ENCODE peak calls at places on chromosome 22, in eight cellular contexts. X is T1000; U is CD4-positive, CD25-positive, alpha-beta regulatory T cell; D is fibroblast of the aortic adventitia; G is Right ventricle myocardium superior; O is T-helper 1 cell; P is activated CD4-positive, alpha-beta T cell treated with anti-CD3 and anti-CD28 coated beads, Interleukin-2, amount 50 U/mL, for 1 hour; Z is GM12891. V is an unnamed sample.

GRCh38 chr22:41343717-41344116 is 38.0 kb upstream of the TEF start:
- DNase-seq in P (no peak), Z (no peak), O (no peak), X (no peak), G (no peak), D (no peak), U (no peak), V (no peak)

GRCh38 chr22:33082221-33082620 is 24.0 kb upstream of the SYN3 start:
- DNase-seq in G (no peak), U (no peak), P (no peak), X (no peak), Z (no peak), O (no peak), D (no peak), V (no peak)

GRCh38 chr22:46004105-46004866 is 27.3 kb upstream of the WNT7B start:
- DNase-seq in Z (no peak), G (peak), U (no peak), P (no peak), X (no peak), O (no peak), D (no peak), V (no peak)

GRCh38 chr22:26902401-26903029 is 245.1 kb downstream of the MIAT start:
- DNase-seq in U (no peak), X (no peak), G (no peak), D (no peak), O (no peak), P (no peak), Z (no peak), V (no peak)

GRCh38 chr22:44409211-44409648 is 88.8 kb downstream of the RTL6 start:
- DNase-seq in Z (no peak), U (no peak), P (no peak), G (peak), O (no peak), X (no peak), D (no peak), V (no peak)

GRCh38 chr22:23106906-23107367 is 34.9 kb downstream of the RSPH14 start:
- DNase-seq in X (no peak), G (peak), O (no peak), U (no peak), P (no peak), Z (no peak), D (no peak), V (no peak)

GRCh38 chr22:29693671-29694070 is 26.1 kb upstream of the CABP7 start:
- DNase-seq in X (no peak), D (peak), O (no peak), P (no peak), U (no peak), G (no peak), Z (no peak), V (no peak)

GRCh38 chr22:40645579-40646197 is 9.2 kb upstream of the MRTFA start:
- DNase-seq in D (no peak), X (no peak), O (no peak), U (no peak), P (no peak), Z (no peak), G (no peak), V (no peak)

GRCh38 chr22:19802881-19803735 is 42.5 kb downstream of the TBX1 start:
- DNase-seq in U (no peak), X (no peak), O (no peak), Z (no peak), D (no peak), P (no peak), G (peak), V (no peak)

GRCh38 chr22:41028841-41029240 is 63.6 kb upstream of the EP300 start:
- DNase-seq in X (peak), G (no peak), D (peak), P (no peak), U (no peak), Z (no peak), O (no peak), V (no peak)

GRCh38 chr22:36872084-36872483 is 11.3 kb downstream of the NCF4 start:
- DNase-seq in Z (no peak), P (no peak), X (no peak), G (no peak), D (no peak), U (no peak), O (no peak), V (no peak)

GRCh38 chr22:23859201-23859600 is 1.5 kb downstream of the SLC2A11 start:
- DNase-seq in U (no peak), Z (no peak), X (no peak), G (no peak), P (no peak), D (no peak), O (no peak), V (no peak)

GRCh38 chr22:46878549-46878948 is 116.1 kb downstream of the TBC1D22A start:
- DNase-seq in X (no peak), O (no peak), U (no peak), P (no peak), Z (no peak), D (no peak), G (no peak), V (no peak)

GRCh38 chr22:23833017-23833795 is 5.6 kb downstream of the DERL3 start:
- DNase-seq in G (peak), O (no peak), U (no peak), Z (no peak), P (no peak), X (no peak), D (no peak), V (no peak)

GRCh38 chr22:50293441-50294318 is 13.8 kb downstream of the PLXNB2 start:
- DNase-seq in U (no peak), X (peak), Z (no peak), D (peak), O (no peak), G (peak), P (no peak), V (no peak)

GRCh38 chr22:29102300-29102699 is 29.5 kb downstream of the KREMEN1 start:
- DNase-seq in Z (no peak), X (no peak), P (no peak), O (no peak), G (no peak), D (no peak), U (no peak), V (no peak)

GRCh38 chr22:20494978-20495860 is at the start of gene KLHL22:
- DNase-seq in D (peak), U (no peak), X (no peak), Z (peak), P (peak), G (peak), O (no peak), V (no peak)

GRCh38 chr22:41620646-41621098 is at the start of gene DESI1:
- DNase-seq in U (no peak), X (no peak), O (no peak), D (no peak), Z (peak), G (no peak), P (no peak), V (no peak)

GRCh38 chr22:31861226-31861840 is 83.0 kb upstream of the YWHAH start:
- DNase-seq in X (no peak), Z (no peak), U (no peak), P (no peak), G (no peak), O (no peak), D (no peak), V (no peak)

GRCh38 chr22:47627561-47628253 is 865.3 kb downstream of the TBC1D22A start:
- DNase-seq in G (no peak), O (no peak), D (no peak), X (no peak), P (no peak), Z (no peak), U (no peak), V (no peak)

GRCh38 chr22:39661842-39662676 is 91.5 kb downstream of the CACNA1I start:
- DNase-seq in D (no peak), G (no peak), U (peak), X (no peak), Z (no peak), P (peak), O (peak), V (peak)

GRCh38 chr22:18032455-18033101 is 8.2 kb upstream of the MICAL3 start:
- DNase-seq in X (peak), U (no peak), G (no peak), O (no peak), P (no peak), D (peak), Z (no peak), V (no peak)

V was measured in T follicular helper cell.